ENCODE peak calls at places on chromosomes 2 and 18, in four cellular contexts. Y, M, A and N are unnamed samples.

GRCh38 chr2:16411788-16412187 is 253.8 kb downstream of the CYRIA start:
- DNase-seq in A (no peak), M (no peak), Y (no peak), N (no peak)

GRCh38 chr2:42286268-42286946 is 74.6 kb downstream of the COX7A2L start:
- DNase-seq in M (no peak), A (no peak), Y (no peak), N (no peak)

GRCh38 chr18:55088000-55088401 is 128.7 kb upstream of the CCDC68 start:
- DNase-seq in A (no peak), Y (no peak), M (no peak), N (no peak)

GRCh38 chr18:61503688-61504087 is 170.5 kb downstream of the CDH20 start:
- DNase-seq in Y (no peak), A (peak), M (no peak), N (no peak)

GRCh38 chr18:32368170-32368569 is 102.5 kb downstream of the GAREM1 start:
- DNase-seq in M (no peak), Y (no peak), A (no peak), N (no peak)

GRCh38 chr2:12352891-12353290 is 363.8 kb upstream of the TRIB2 start:
- DNase-seq in A (no peak), M (no peak), Y (no peak), N (peak)

GRCh38 chr2:26222976-26223375 is 21.5 kb downstream of the HADHA start:
- DNase-seq in Y (no peak), M (no peak), A (no peak), N (no peak)

GRCh38 chr2:165636959-165637358 is 157.1 kb downstream of the GALNT3 start:
- DNase-seq in M (no peak), A (no peak), Y (no peak), N (no peak)

GRCh38 chr2:131488306-131489205 is 3.6 kb downstream of the MZT2A start:
- DNase-seq in Y (no peak), M (no peak), A (no peak), N (no peak)

GRCh38 chr2:45938649-45939511 is 287.4 kb downstream of the PRKCE start:
- DNase-seq in Y (no peak), M (no peak), A (peak), N (no peak)